ENCODE peak calls at places on chromosome 3, in five cellular contexts. G is A549, H is IMR-90, L is H1, O is HepG2. W is an unnamed sample.

GRCh38 chr3:72388117-72388516 is 460.1 kb downstream of the SHQ1 start:
- DNase-seq in H (no peak), L (no peak), O (no peak), G (no peak), W (no peak)

GRCh38 chr3:12681089-12681488 is 17.2 kb upstream of the RAF1 start:
- DNase-seq in L (no peak), G (no peak), H (no peak), O (no peak), W (no peak)

GRCh38 chr3:52190294-52190841 is 7.6 kb upstream of the ALAS1 start:
- DNase-seq in O (no peak), G (no peak), L (no peak), H (peak), W (no peak)

GRCh38 chr3:197820550-197821335 is 29.7 kb downstream of the LRCH3 start:
- DNase-seq in G (peak), H (no peak), L (no peak), O (peak), W (no peak)

GRCh38 chr3:89504432-89504831 is 397.0 kb downstream of the EPHA3 start:
- DNase-seq in H (no peak), G (no peak), L (no peak), O (no peak), W (no peak)

GRCh38 chr3:13032206-13032605 is 41.0 kb downstream of the IQSEC1 start:
- DNase-seq in L (no peak), O (no peak), G (no peak), H (no peak), W (no peak)

GRCh38 chr3:10964537-10965167 is 27.9 kb upstream of the SLC6A1 start:
- DNase-seq in L (peak), O (no peak), H (peak), G (no peak), W (no peak)

GRCh38 chr3:182989566-182989965 is 9.2 kb upstream of the DCUN1D1 start:
- DNase-seq in G (no peak), O (no peak), H (no peak), L (no peak), W (no peak)

GRCh38 chr3:189260556-189261493 is 89.1 kb downstream of the TPRG1 start:
- DNase-seq in L (no peak), H (no peak), O (no peak), G (no peak), W (no peak)

GRCh38 chr3:12782172-12782815 is 14.2 kb upstream of the CAND2 start:
- DNase-seq in L (no peak), G (peak), O (no peak), H (peak), W (no peak)

GRCh38 chr3:158711886-158712285 is 20.4 kb downstream of the RARRES1 start:
- DNase-seq in H (peak), L (no peak), G (peak), O (no peak), W (no peak)

GRCh38 chr3:151404316-151404715 is 19.8 kb upstream of the P2RY12 start:
- DNase-seq in G (no peak), L (no peak), O (no peak), H (peak), W (no peak)

GRCh38 chr3:179177611-179178010 is 29.5 kb downstream of the PIK3CA start:
- DNase-seq in L (no peak), O (no peak), G (no peak), H (no peak), W (no peak)
- TF ChIP-seq RFX5 in L (no peak), O (no peak), G (no peak), H (no peak), W (no peak)

GRCh38 chr3:46981932-46982471 is 2.5 kb downstream of the NBEAL2 start:
- DNase-seq in L (no peak), H (no peak), G (no peak), O (no peak), W (no peak)
- TF ChIP-seq RFX5 in L (no peak), H (no peak), G (no peak), O (no peak), W (no peak)

GRCh38 chr3:38397320-38397719 is 50.7 kb downstream of the XYLB start:
- DNase-seq in L (peak), O (peak), H (peak), G (no peak), W (no peak)
- TF ChIP-seq RFX5 in L (no peak), O (no peak), H (no peak), G (no peak), W (no peak)

GRCh38 chr3:8324727-8325126 is 176.9 kb upstream of the LMCD1 start:
- DNase-seq in G (peak), H (peak), O (peak), L (peak), W (peak)

GRCh38 chr3:8329598-8329997 is 172.0 kb upstream of the LMCD1 start:
- DNase-seq in L (no peak), O (no peak), H (no peak), G (no peak), W (no peak)

GRCh38 chr3:8325306-8325705 is 176.3 kb upstream of the LMCD1 start:
- DNase-seq in H (no peak), O (no peak), G (no peak), L (no peak), W (no peak)

GRCh38 chr3:8327739-8328138 is 173.9 kb upstream of the LMCD1 start:
- DNase-seq in L (no peak), H (no peak), G (no peak), O (no peak), W (no peak)

GRCh38 chr3:8328971-8329370 is 172.7 kb upstream of the LMCD1 start:
- DNase-seq in O (no peak), L (no peak), H (no peak), G (no peak), W (peak)
- TF ChIP-seq RFX5 in O (no peak), L (no peak), H (no peak), G (no peak), W (no peak)